ENCODE peak calls at places on chromosomes 12 and 14, in six cellular contexts. One of them, this sample, is unnamed.
A peak's percentile ranks its signal among the peaks of the same experiment; 100 is the strongest.

GRCh38 chr12:3129301-3130052 is 52.3 kb downstream of the TSPAN9 start:
- DNase-seq in thyroid gland: no peak
- DNase-seq in tibial nerve: no peak
- DNase-seq in upper lobe of left lung: no peak
- DNase-seq in fibroblast of lung: peak; percentile 94
- DNase-seq in ovary: no peak
- DNase-seq in this sample: no peak

GRCh38 chr12:2868986-2869385 is 8.0 kb downstream of the FOXM1 start:
- DNase-seq in ovary: no peak
- DNase-seq in upper lobe of left lung: no peak
- DNase-seq in fibroblast of lung: peak; percentile 65
- DNase-seq in tibial nerve: no peak
- DNase-seq in thyroid gland: no peak
- DNase-seq in this sample: no peak

GRCh38 chr14:52071675-52072074 is 2.8 kb upstream of the NID2 start:
- DNase-seq in fibroblast of lung: no peak
- DNase-seq in tibial nerve: no peak
- DNase-seq in upper lobe of left lung: no peak
- DNase-seq in thyroid gland: no peak
- DNase-seq in ovary: no peak
- DNase-seq in this sample: no peak

GRCh38 chr14:22400590-22401259 is 188.3 kb downstream of the DAD1 start:
- DNase-seq in upper lobe of left lung: no peak
- DNase-seq in ovary: no peak
- DNase-seq in thyroid gland: no peak
- DNase-seq in tibial nerve: no peak
- DNase-seq in fibroblast of lung: peak; percentile 32
- DNase-seq in this sample: no peak

GRCh38 chr14:95190346-95190840 is 33.1 kb upstream of the DICER1 start:
- DNase-seq in tibial nerve: no peak
- DNase-seq in fibroblast of lung: peak; percentile 40
- DNase-seq in upper lobe of left lung: no peak
- DNase-seq in thyroid gland: peak; percentile 53
- DNase-seq in ovary: no peak
- DNase-seq in this sample: no peak

GRCh38 chr12:122081108-122081696 is 2.6 kb downstream of the MLXIP start:
- DNase-seq in tibial nerve: no peak
- DNase-seq in ovary: no peak
- DNase-seq in thyroid gland: no peak
- DNase-seq in fibroblast of lung: peak; percentile 62
- DNase-seq in upper lobe of left lung: no peak
- DNase-seq in this sample: peak; percentile 38

GRCh38 chr14:71606064-71606463 is 326.2 kb upstream of the RGS6 start:
- DNase-seq in fibroblast of lung: no peak
- DNase-seq in ovary: no peak
- DNase-seq in thyroid gland: no peak
- DNase-seq in tibial nerve: no peak
- DNase-seq in upper lobe of left lung: no peak
- DNase-seq in this sample: no peak

GRCh38 chr12:112160611-112161010 is 35.3 kb downstream of the TRAFD1 start:
- DNase-seq in ovary: no peak
- DNase-seq in thyroid gland: no peak
- DNase-seq in upper lobe of left lung: no peak
- DNase-seq in tibial nerve: no peak
- DNase-seq in fibroblast of lung: no peak
- DNase-seq in this sample: no peak

GRCh38 chr14:30709201-30709600 is 87.1 kb downstream of the SCFD1 start:
- DNase-seq in thyroid gland: peak; percentile 65
- DNase-seq in ovary: no peak
- DNase-seq in upper lobe of left lung: no peak
- DNase-seq in fibroblast of lung: no peak
- DNase-seq in tibial nerve: no peak
- DNase-seq in this sample: no peak

GRCh38 chr12:3380200-3381020 is 110.6 kb upstream of the PRMT8 start:
- DNase-seq in fibroblast of lung: no peak
- DNase-seq in thyroid gland: no peak
- DNase-seq in ovary: peak; percentile 26
- DNase-seq in upper lobe of left lung: no peak
- DNase-seq in tibial nerve: no peak
- DNase-seq in this sample: no peak

GRCh38 chr14:69077841-69078240 is 75.1 kb downstream of the DCAF5 start:
- DNase-seq in thyroid gland: no peak
- DNase-seq in tibial nerve: no peak
- DNase-seq in ovary: no peak
- DNase-seq in fibroblast of lung: peak; percentile 97
- DNase-seq in upper lobe of left lung: no peak
- DNase-seq in this sample: no peak

GRCh38 chr14:103109789-103110415 is 13.4 kb upstream of the TNFAIP2 start:
- DNase-seq in thyroid gland: peak; percentile 58
- DNase-seq in ovary: no peak
- DNase-seq in fibroblast of lung: peak; percentile 86
- DNase-seq in upper lobe of left lung: peak; percentile 88
- DNase-seq in tibial nerve: no peak
- DNase-seq in this sample: peak; percentile 79

GRCh38 chr12:95633671-95634465 is 82.6 kb upstream of the USP44 start:
- DNase-seq in fibroblast of lung: peak; percentile 47
- DNase-seq in thyroid gland: no peak
- DNase-seq in ovary: no peak
- DNase-seq in upper lobe of left lung: no peak
- DNase-seq in tibial nerve: no peak
- DNase-seq in this sample: no peak

GRCh38 chr14:20612403-20612802 is 21.2 kb upstream of the RNASE12 start:
- DNase-seq in upper lobe of left lung: no peak
- DNase-seq in thyroid gland: no peak
- DNase-seq in ovary: no peak
- DNase-seq in fibroblast of lung: no peak
- DNase-seq in tibial nerve: no peak
- DNase-seq in this sample: no peak

GRCh38 chr12:2319747-2320146 is 267.0 kb downstream of the CACNA1C start:
- DNase-seq in upper lobe of left lung: no peak
- DNase-seq in ovary: no peak
- DNase-seq in tibial nerve: no peak
- DNase-seq in fibroblast of lung: peak; percentile 50
- DNase-seq in thyroid gland: no peak
- DNase-seq in this sample: no peak

GRCh38 chr14:32121948-32122347 is 44.8 kb downstream of the ARHGAP5 start:
- DNase-seq in ovary: no peak
- DNase-seq in thyroid gland: no peak
- DNase-seq in fibroblast of lung: peak; percentile 35
- DNase-seq in upper lobe of left lung: no peak
- DNase-seq in tibial nerve: no peak
- DNase-seq in this sample: no peak

GRCh38 chr12:88145567-88146347 is 3.6 kb downstream of the TMTC3 start:
- DNase-seq in upper lobe of left lung: no peak
- DNase-seq in ovary: no peak
- DNase-seq in fibroblast of lung: no peak
- DNase-seq in thyroid gland: no peak
- DNase-seq in tibial nerve: no peak
- DNase-seq in this sample: no peak
- H3K4me3 ChIP-seq in upper lobe of left lung: no peak overlapping the region
- H3K4me3 ChIP-seq in ovary: no peak overlapping the region
- H3K4me3 ChIP-seq in fibroblast of lung: no peak overlapping the region
- H3K4me3 ChIP-seq in thyroid gland: no peak overlapping the region
- H3K4me3 ChIP-seq in tibial nerve: no peak overlapping the region
- H3K4me3 ChIP-seq in this sample: no peak overlapping the region

GRCh38 chr12:98698603-98699463 is 53.7 kb downstream of the APAF1 start:
- DNase-seq in tibial nerve: peak; percentile 19
- DNase-seq in upper lobe of left lung: no peak
- DNase-seq in thyroid gland: peak; percentile 66
- DNase-seq in fibroblast of lung: peak; percentile 55
- DNase-seq in ovary: peak; percentile 51
- DNase-seq in this sample: peak; percentile 65
- H3K27ac ChIP-seq in tibial nerve: no peak overlapping the region
- H3K27ac ChIP-seq in upper lobe of left lung: no peak overlapping the region
- H3K27ac ChIP-seq in thyroid gland: no peak overlapping the region
- H3K27ac ChIP-seq in fibroblast of lung: no peak overlapping the region
- H3K27ac ChIP-seq in ovary: no peak overlapping the region
- H3K27ac ChIP-seq in this sample: no peak overlapping the region

DNA sequence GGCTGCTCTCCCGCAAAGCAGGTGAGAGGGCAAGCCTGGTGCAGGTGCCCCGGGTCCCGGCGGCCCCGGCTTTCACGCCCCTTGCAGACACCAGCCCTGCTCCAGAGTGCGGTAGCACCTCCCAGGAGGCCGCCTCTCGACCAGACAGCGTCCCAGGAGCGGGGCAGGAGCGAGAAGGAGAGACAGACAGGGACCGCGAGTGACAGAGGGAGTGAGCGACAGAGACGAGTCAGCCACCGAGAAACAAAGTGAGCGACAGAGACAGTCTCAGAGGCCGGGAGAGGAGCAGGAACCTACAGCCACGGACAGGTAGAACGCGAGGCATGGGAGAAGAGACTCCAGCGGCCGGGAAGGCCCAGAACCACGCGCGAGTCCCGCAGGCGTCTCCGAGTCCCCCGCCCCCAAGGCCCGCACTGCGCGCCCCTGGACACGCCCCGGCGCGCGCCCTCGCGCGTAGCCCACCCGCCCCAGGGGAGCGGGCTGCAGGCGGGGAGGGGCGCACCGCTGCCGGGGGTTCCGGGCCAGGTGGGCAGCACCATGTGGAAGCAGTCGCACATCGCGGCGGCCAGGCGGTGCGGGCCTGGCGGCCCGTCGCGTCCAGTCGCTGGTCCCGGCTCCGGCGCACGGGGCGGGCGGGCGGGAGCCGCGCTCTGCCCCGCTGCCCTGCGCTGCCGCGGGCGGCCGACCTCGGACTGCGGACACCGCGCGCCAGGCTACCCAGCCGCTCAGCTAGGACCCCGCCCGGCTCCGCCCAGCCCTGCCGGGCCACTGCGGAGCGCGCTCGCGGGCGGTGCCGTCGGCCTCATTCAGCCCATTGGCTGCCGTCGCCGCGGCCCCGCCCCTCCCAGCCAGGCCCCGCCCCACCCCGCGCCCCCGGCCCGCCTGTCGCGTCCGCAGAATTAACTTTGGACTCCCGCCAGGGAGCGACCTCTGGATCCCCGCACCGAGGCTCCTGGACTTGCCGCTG is at the start of gene AHNAK2:
- DNase-seq in fibroblast of lung: peak; percentile 76
- DNase-seq in ovary: peak; percentile 56
- DNase-seq in thyroid gland: peak; percentile 78
- DNase-seq in upper lobe of left lung: peak; percentile 95
- DNase-seq in tibial nerve: no peak
- DNase-seq in this sample: peak; percentile 75
- H3K27me3 ChIP-seq in fibroblast of lung: no peaks in the 10 kb centered on the region
- H3K27me3 ChIP-seq in ovary: no peaks in the 10 kb centered on the region
- H3K27me3 ChIP-seq in thyroid gland: no peaks in the 10 kb centered on the region
- H3K27me3 ChIP-seq in upper lobe of left lung: peaks cover 3% of the 10 kb centered on the region
- H3K27me3 ChIP-seq in tibial nerve: peaks cover 20% of the 10 kb centered on the region
- H3K27me3 ChIP-seq in this sample: no peaks in the 10 kb centered on the region

GRCh38 chr12:27624586-27624985 is 71.7 kb upstream of the REP15 start:
- DNase-seq in ovary: no peak
- DNase-seq in fibroblast of lung: peak; percentile 32
- DNase-seq in tibial nerve: no peak
- DNase-seq in upper lobe of left lung: no peak
- DNase-seq in thyroid gland: no peak
- DNase-seq in this sample: no peak
- H3K4me3 ChIP-seq in ovary: no peak overlapping the region
- H3K4me3 ChIP-seq in fibroblast of lung: no peak overlapping the region
- H3K4me3 ChIP-seq in tibial nerve: no peak overlapping the region
- H3K4me3 ChIP-seq in upper lobe of left lung: no peak overlapping the region
- H3K4me3 ChIP-seq in thyroid gland: no peak overlapping the region
- H3K4me3 ChIP-seq in this sample: no peak overlapping the region

GRCh38 chr12:24808651-24809050 is 140.2 kb downstream of the BCAT1 start:
- DNase-seq in ovary: no peak
- DNase-seq in upper lobe of left lung: no peak
- DNase-seq in fibroblast of lung: no peak
- DNase-seq in thyroid gland: no peak
- DNase-seq in tibial nerve: no peak
- DNase-seq in this sample: no peak

GRCh38 chr12:24815087-24815423 is 133.8 kb downstream of the BCAT1 start:
- DNase-seq in thyroid gland: no peak
- DNase-seq in upper lobe of left lung: no peak
- DNase-seq in fibroblast of lung: no peak
- DNase-seq in tibial nerve: no peak
- DNase-seq in ovary: no peak
- DNase-seq in this sample: no peak

GRCh38 chr12:24810378-24810777 is 138.5 kb downstream of the BCAT1 start:
- DNase-seq in tibial nerve: no peak
- DNase-seq in fibroblast of lung: no peak
- DNase-seq in upper lobe of left lung: no peak
- DNase-seq in ovary: no peak
- DNase-seq in thyroid gland: no peak
- DNase-seq in this sample: no peak

DNA sequence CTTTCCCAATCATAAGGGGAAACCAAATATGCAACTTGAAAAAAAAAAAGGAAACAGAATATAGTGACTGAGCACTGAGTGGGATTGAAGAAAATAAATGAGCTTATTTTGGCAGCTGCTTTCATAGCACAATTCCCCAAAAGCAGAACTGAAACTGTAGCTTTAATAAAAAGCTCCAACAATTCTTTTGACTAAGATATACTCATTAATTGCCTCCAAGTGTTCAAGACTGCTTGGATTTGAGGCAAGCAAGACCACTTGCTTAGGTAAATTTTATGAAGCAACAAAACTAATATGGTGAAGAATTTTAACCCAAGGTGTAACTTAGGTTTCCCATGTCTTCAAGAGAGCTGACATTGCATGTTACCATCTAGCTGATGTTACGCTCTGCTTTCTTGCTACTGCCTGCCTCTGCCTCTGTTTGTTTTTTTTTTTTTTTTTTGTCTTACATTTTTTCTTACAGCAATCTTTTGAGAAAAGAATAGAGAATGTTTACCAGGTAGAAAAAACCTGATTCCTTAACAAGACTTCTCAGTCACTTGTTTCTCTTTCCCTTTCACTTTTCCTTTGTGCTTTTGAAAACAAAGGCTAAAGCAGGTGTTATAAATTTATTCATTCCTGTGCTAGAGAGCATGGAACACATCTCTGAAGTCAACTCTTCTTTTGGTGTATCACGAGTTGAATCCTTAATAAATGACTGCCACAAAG is 134.4 kb downstream of the BCAT1 start:
- DNase-seq in ovary: no peak
- DNase-seq in tibial nerve: no peak
- DNase-seq in fibroblast of lung: no peak
- DNase-seq in thyroid gland: no peak
- DNase-seq in upper lobe of left lung: no peak
- DNase-seq in this sample: no peak
- H3K27ac ChIP-seq in ovary: no peak overlapping the region
- H3K27ac ChIP-seq in tibial nerve: no peak overlapping the region
- H3K27ac ChIP-seq in fibroblast of lung: no peak overlapping the region
- H3K27ac ChIP-seq in thyroid gland: no peak overlapping the region
- H3K27ac ChIP-seq in upper lobe of left lung: peak overlapping the region; percentile 52
- H3K27ac ChIP-seq in this sample: no peak overlapping the region

GRCh38 chr12:54022960-54023884 is 5.0 kb upstream of the HOXC6 start:
- DNase-seq in tibial nerve: no peak
- DNase-seq in ovary: no peak
- DNase-seq in fibroblast of lung: no peak
- DNase-seq in thyroid gland: no peak
- DNase-seq in upper lobe of left lung: no peak
- DNase-seq in this sample: no peak

GRCh38 chr12:54024581-54024980 is 3.7 kb upstream of the HOXC6 start:
- DNase-seq in thyroid gland: no peak
- DNase-seq in fibroblast of lung: no peak
- DNase-seq in tibial nerve: no peak
- DNase-seq in upper lobe of left lung: no peak
- DNase-seq in ovary: no peak
- DNase-seq in this sample: no peak

GRCh38 chr12:54021432-54022013 is 6.7 kb upstream of the HOXC6 start:
- DNase-seq in fibroblast of lung: no peak
- DNase-seq in tibial nerve: no peak
- DNase-seq in ovary: peak; percentile 75
- DNase-seq in thyroid gland: no peak
- DNase-seq in upper lobe of left lung: peak; percentile 69
- DNase-seq in this sample: no peak

GRCh38 chr12:54025507-54026393 is 2.5 kb upstream of the HOXC6 start:
- DNase-seq in fibroblast of lung: no peak
- DNase-seq in upper lobe of left lung: no peak
- DNase-seq in tibial nerve: no peak
- DNase-seq in ovary: peak; percentile 41
- DNase-seq in thyroid gland: no peak
- DNase-seq in this sample: no peak

GRCh38 chr12:54024127-54024526 is 4.1 kb upstream of the HOXC6 start:
- DNase-seq in thyroid gland: no peak
- DNase-seq in fibroblast of lung: no peak
- DNase-seq in tibial nerve: no peak
- DNase-seq in ovary: peak; percentile 54
- DNase-seq in upper lobe of left lung: peak; percentile 22
- DNase-seq in this sample: no peak
- H3K27me3 ChIP-seq in thyroid gland: peaks cover 75% of the 10 kb centered on the region
- H3K27me3 ChIP-seq in fibroblast of lung: peaks cover 48% of the 10 kb centered on the region
- H3K27me3 ChIP-seq in tibial nerve: peaks cover 26% of the 10 kb centered on the region
- H3K27me3 ChIP-seq in ovary: no peaks in the 10 kb centered on the region
- H3K27me3 ChIP-seq in upper lobe of left lung: peaks cover 7% of the 10 kb centered on the region
- H3K27me3 ChIP-seq in this sample: no peaks in the 10 kb centered on the region

This sample was measured in adrenal gland.